ENCODE peak calls at places on chromosomes 5 and 9, in six cellular contexts. I is CD8-positive, alpha-beta T cell; G is CD4-positive, alpha-beta T cell; H is mesendoderm; O is GM12878; R is neuronal stem cell. T is an unnamed sample.

GRCh38 chr9:110623462-110624025 is 44.0 kb upstream of the SVEP1 start:
- DNase-seq in I (no peak), G (no peak), H (peak; percentile 66), O (peak; percentile 28), R (peak; percentile 70), T (no peak)

GRCh38 chr9:68969538-68969937 is 44.4 kb downstream of the PRKACG start:
- DNase-seq in I (no peak), G (no peak), H (no peak), O (no peak), R (no peak), T (no peak)

GRCh38 chr9:136572003-136572595 is 26.3 kb upstream of the NOTCH1 start:
- DNase-seq in I (no peak), G (no peak), H (peak; percentile 99), O (no peak), R (peak; percentile 97), T (no peak)

GRCh38 chr9:95383198-95383673 is 65.7 kb upstream of the FANCC start:
- DNase-seq in I (no peak), G (no peak), H (peak; percentile 94), O (no peak), R (no peak), T (no peak)

GRCh38 chr5:147763791-147764525 is 18.6 kb downstream of the JAKMIP2 start:
- DNase-seq in I (no peak), G (no peak), H (peak; percentile 24), O (no peak), R (no peak), T (no peak)

GRCh38 chr5:146047396-146047795 is 58.0 kb downstream of the PLAC8L1 start:
- DNase-seq in I (no peak), G (no peak), H (no peak), O (no peak), R (no peak), T (no peak)

GRCh38 chr5:173412566-173412965 is 84.4 kb upstream of the STC2 start:
- DNase-seq in I (no peak), G (no peak), H (peak; percentile 9), O (no peak), R (no peak), T (no peak)

GRCh38 chr5:40738502-40738901 is 17.3 kb downstream of the TTC33 start:
- DNase-seq in I (no peak), G (no peak), H (no peak), O (no peak), R (no peak), T (no peak)

GRCh38 chr5:150066901-150067396 is 19.4 kb downstream of the CSF1R start:
- DNase-seq in I (no peak), G (no peak), H (no peak), O (no peak), R (no peak), T (peak; percentile 11)

GRCh38 chr5:11564716-11565115 is 339.5 kb downstream of the CTNND2 start:
- DNase-seq in I (no peak), G (no peak), H (no peak), O (no peak), R (no peak), T (no peak)

GRCh38 chr9:129875687-129876395 is 40.6 kb downstream of the USP20 start:
- DNase-seq in I (no peak), G (no peak), H (no peak), O (no peak), R (no peak), T (no peak)

GRCh38 chr5:126067404-126067803 is 355.8 kb upstream of the GRAMD2B start:
- DNase-seq in I (no peak), G (no peak), H (no peak), O (no peak), R (no peak), T (no peak)

GRCh38 chr5:151892393-151892792 is 32.3 kb downstream of the GLRA1 start:
- DNase-seq in I (no peak), G (no peak), H (no peak), O (no peak), R (no peak), T (no peak)

GRCh38 chr5:114449836-114450515 is 88.1 kb downstream of the KCNN2 start:
- DNase-seq in I (no peak), G (no peak), H (peak; percentile 80), O (peak; percentile 60), R (peak; percentile 64), T (peak; percentile 24)

GRCh38 chr5:123937230-123937629 is 425.3 kb downstream of the CSNK1G3 start:
- DNase-seq in I (no peak), G (no peak), H (peak; percentile 90), O (peak; percentile 3), R (peak; percentile 4), T (no peak)

GRCh38 chr5:73955447-73955846 is 329.5 kb downstream of the ARHGEF28 start:
- DNase-seq in I (no peak), G (no peak), H (no peak), O (no peak), R (no peak), T (no peak)

GRCh38 chr9:20941177-20941690 is 90.2 kb downstream of the HACD4 start:
- DNase-seq in I (peak; percentile 30), G (peak; percentile 24), H (peak; percentile 82), O (peak; percentile 54), R (peak; percentile 70), T (peak; percentile 82)

GRCh38 chr5:424259-425110 is 18.5 kb upstream of the EXOC3 start:
- DNase-seq in I (no peak), G (no peak), H (no peak), O (peak; percentile 82), R (no peak), T (no peak)

GRCh38 chr5:84487963-84488362 is 103.3 kb upstream of the EDIL3 start:
- DNase-seq in I (no peak), G (no peak), H (no peak), O (no peak), R (no peak), T (no peak)

GRCh38 chr9:120642129-120642528 is 62.2 kb upstream of the CDK5RAP2 start:
- DNase-seq in I (no peak), G (no peak), H (no peak), O (no peak), R (no peak), T (no peak)
- H3K27ac ChIP-seq in I (no peak overlapping the region), G (no peak overlapping the region), H (no peak overlapping the region), O (no peak overlapping the region), R (no peak overlapping the region), T (no peak overlapping the region)

GRCh38 chr9:134411451-134412297 is 85.4 kb downstream of the RXRA start:
- DNase-seq in I (no peak), G (no peak), H (peak; percentile 56), O (no peak), R (no peak), T (no peak)
- H3K27ac ChIP-seq in I (no peak overlapping the region), G (no peak overlapping the region), H (no peak overlapping the region), O (no peak overlapping the region), R (no peak overlapping the region), T (no peak overlapping the region)

DNA sequence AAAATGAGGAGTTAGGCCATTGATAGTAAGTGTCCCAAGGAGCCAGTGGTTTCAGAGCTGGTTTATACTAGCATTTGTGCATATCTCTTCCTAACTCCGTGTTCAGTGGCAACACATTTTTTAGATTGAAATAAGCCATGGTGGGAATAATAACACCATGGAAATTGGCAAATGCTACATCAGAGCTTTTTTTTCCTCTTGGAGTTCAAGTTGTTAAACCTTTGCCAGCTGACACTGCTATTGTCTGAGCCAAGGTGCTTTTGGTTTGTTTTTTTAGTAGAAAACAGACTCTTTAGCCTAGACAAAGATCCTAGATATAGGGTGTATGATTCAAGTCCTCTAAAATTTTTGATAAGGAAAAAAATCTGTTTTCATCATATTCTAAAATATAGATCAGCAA is 2.8 kb downstream of the ACO1 start:
- DNase-seq in I (no peak), G (no peak), H (no peak), O (no peak), R (no peak), T (no peak)
- H3K27ac ChIP-seq in I (no peak overlapping the region), G (no peak overlapping the region), H (no peak overlapping the region), O (no peak overlapping the region), R (no peak overlapping the region), T (no peak overlapping the region)

DNA sequence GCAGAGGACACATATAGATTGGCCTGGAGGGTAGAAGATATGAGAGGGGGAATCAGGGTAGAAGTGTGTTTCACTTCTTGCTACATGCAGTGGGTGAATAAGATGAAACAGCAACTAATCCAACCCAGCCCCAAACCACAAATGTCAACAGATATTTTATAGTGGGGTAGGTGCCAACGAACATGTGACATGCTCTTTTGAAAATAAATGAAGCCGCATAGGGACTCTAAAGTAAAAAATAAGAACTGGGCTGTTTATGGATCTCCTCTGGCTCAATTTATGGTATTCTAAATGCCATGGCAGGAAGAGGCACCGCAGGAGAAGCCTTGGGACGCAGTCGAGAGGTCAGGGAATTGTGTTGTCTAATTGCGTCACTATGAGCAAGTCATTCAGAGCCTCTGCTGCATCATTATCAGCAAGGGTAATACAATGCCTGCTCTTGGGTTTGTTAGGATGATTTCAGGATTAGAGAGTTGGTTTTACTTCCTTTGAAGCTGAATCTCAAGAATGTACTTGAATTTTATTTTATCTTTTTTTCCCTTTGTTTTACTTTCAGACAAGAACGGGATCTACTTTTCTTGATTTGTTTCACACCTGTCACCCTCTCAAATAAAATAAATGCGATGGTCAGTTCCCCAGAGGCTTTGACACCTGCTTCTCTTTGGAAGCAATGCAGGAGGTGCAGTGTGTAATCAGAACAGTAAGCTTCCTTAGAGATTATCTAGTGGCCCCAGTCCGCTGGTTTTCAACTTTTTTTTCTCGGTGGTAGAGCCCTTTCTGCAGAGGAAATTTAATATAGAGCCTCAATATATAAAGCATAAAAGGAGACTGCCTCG is 375.6 kb upstream of the CLINT1 start:
- DNase-seq in I (no peak), G (no peak), H (peak; percentile 19), O (no peak), R (no peak), T (no peak)
- H3K27ac ChIP-seq in I (no peak overlapping the region), G (no peak overlapping the region), H (no peak overlapping the region), O (no peak overlapping the region), R (no peak overlapping the region), T (no peak overlapping the region)

GRCh38 chr5:134411228-134411545 is 494 bp downstream of the CDKN2AIPNL start:
- DNase-seq in I (no peak), G (no peak), H (no peak), O (no peak), R (no peak), T (no peak)
- H3K27ac ChIP-seq in I (peak overlapping the region; percentile 65), G (peak overlapping the region; percentile 53), H (peak overlapping the region; percentile 73), O (peak overlapping the region; percentile 47), R (peak overlapping the region; percentile 56), T (peak overlapping the region; percentile 68)

DNA sequence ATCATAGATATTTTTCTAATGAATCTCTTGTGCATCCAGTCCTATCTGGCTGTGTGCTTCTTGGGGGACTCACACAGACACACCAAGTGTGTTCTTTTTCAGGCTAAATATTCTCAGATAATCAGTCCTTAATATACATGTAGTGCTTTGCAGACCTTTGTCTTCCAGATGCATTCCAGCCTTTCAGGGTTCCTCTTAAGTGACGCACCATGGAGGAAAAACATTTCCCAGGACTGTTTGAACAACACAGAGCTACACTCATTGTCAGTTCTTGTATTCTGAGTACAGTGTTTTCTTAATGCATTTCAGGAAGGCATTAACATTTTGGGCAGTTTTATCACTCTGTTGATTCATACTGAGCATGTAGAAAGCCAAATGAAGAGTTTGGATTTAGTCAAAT is 199.1 kb downstream of the TAF11L14 start:
- DNase-seq in I (no peak), G (no peak), H (no peak), O (no peak), R (no peak), T (no peak)
- H3K27ac ChIP-seq in I (no peak overlapping the region), G (no peak overlapping the region), H (no peak overlapping the region), O (no peak overlapping the region), R (no peak overlapping the region), T (no peak overlapping the region)